ENCODE peak calls at places on chromosomes 13 and 19, in four cellular contexts. W is WTC11, Z is HepG2, H is GM12878. D is an unnamed sample.

GRCh38 chr13:42486711-42487198 is 87.2 kb upstream of the TNFSF11 start:
- DNase-seq in H (no peak), Z (no peak), W (no peak), D (no peak)

GRCh38 chr13:76822691-76823267 is 63.4 kb downstream of the KCTD12 start:
- DNase-seq in Z (no peak), H (no peak), W (no peak), D (no peak)

GRCh38 chr13:38421590-38422560 is 72.2 kb downstream of the UFM1 start:
- DNase-seq in Z (no peak), H (no peak), W (no peak), D (no peak)

GRCh38 chr19:34962945-34963530 is 991 bp downstream of the ZNF792 start:
- DNase-seq in Z (no peak), H (no peak), W (no peak), D (peak; percentile 35)

GRCh38 chr19:48401277-48401676 is 7.8 kb downstream of the GRIN2D start:
- DNase-seq in H (no peak), Z (no peak), W (peak; percentile 38), D (no peak)

GRCh38 chr13:110610955-110611595 is 4.3 kb upstream of the NAXD start:
- DNase-seq in H (peak; percentile 63), Z (no peak), W (no peak), D (no peak)

GRCh38 chr13:25882732-25883357 is 169.0 kb downstream of the SHISA2 start:
- DNase-seq in W (no peak), Z (no peak), H (no peak), D (no peak)

GRCh38 chr19:4063369-4064072 is 3.2 kb downstream of the ZBTB7A start:
- DNase-seq in Z (no peak), H (no peak), W (no peak), D (peak; percentile 41)

GRCh38 chr13:94175076-94175475 is 304.4 kb downstream of the DCT start:
- DNase-seq in Z (peak; percentile 46), W (no peak), H (no peak), D (no peak)

GRCh38 chr13:46655727-46656180 is 102.8 kb downstream of the LRCH1 start:
- DNase-seq in H (no peak), W (no peak), Z (no peak), D (no peak)

GRCh38 chr13:99264053-99264452 is 5.9 kb upstream of the GPR18 start:
- DNase-seq in Z (no peak), W (no peak), H (no peak), D (no peak)

GRCh38 chr13:28741080-28741479 is 22.3 kb upstream of the SLC46A3 start:
- DNase-seq in Z (no peak), H (no peak), W (no peak), D (no peak)

GRCh38 chr19:17475541-17476115 is 5.3 kb downstream of the SLC27A1 start:
- DNase-seq in Z (peak; percentile 93), W (no peak), H (no peak), D (no peak)

GRCh38 chr19:1133471-1133929 is 29.7 kb downstream of the GPX4 start:
- DNase-seq in W (peak; percentile 74), Z (no peak), H (peak; percentile 79), D (peak; percentile 69)

GRCh38 chr13:30905932-30906383 is at the start of gene MEDAG:
- DNase-seq in Z (no peak), H (no peak), W (peak; percentile 15), D (no peak)

GRCh38 chr13:100828226-100828625 is 153.6 kb upstream of the TMTC4 start:
- DNase-seq in H (no peak), Z (peak; percentile 42), W (no peak), D (no peak)

GRCh38 chr19:41205995-41206394 is 13.0 kb downstream of the CYP2S1 start:
- DNase-seq in W (no peak), Z (no peak), H (no peak), D (no peak)

GRCh38 chr19:51531349-51532315 is at the start of gene SIGLEC6:
- DNase-seq in Z (no peak), W (peak; percentile 48), H (peak; percentile 25), D (no peak)

GRCh38 chr13:104014803-104015645 is 948.8 kb upstream of the SLC10A2 start:
- DNase-seq in H (no peak), W (no peak), Z (no peak), D (no peak)

GRCh38 chr19:38228491-38229439 is 4.7 kb upstream of the DPF1 start:
- DNase-seq in W (peak; percentile 74), Z (no peak), H (no peak), D (peak; percentile 55)

GRCh38 chr19:7869910-7870511 is 4.2 kb downstream of the PRR36 start:
- DNase-seq in W (peak; percentile 93), Z (peak; percentile 87), H (no peak), D (peak; percentile 87)

GRCh38 chr19:11570039-11570462 is 7.4 kb downstream of the ACP5 start:
- DNase-seq in Z (no peak), W (no peak), H (no peak), D (peak; percentile 16)

GRCh38 chr19:38861368-38861767 is 11.6 kb upstream of the HNRNPL start:
- DNase-seq in H (no peak), W (no peak), Z (no peak), D (no peak)

GRCh38 chr13:94112227-94112626 is 367.3 kb downstream of the DCT start:
- DNase-seq in W (no peak), H (no peak), Z (peak; percentile 28), D (no peak)

GRCh38 chr13:110012102-110012739 is 225.8 kb upstream of the IRS2 start:
- DNase-seq in H (no peak), Z (peak; percentile 3), W (no peak), D (no peak)

GRCh38 chr13:47463002-47463401 is 538.1 kb downstream of the SUCLA2 start:
- DNase-seq in Z (no peak), H (no peak), W (no peak), D (no peak)

GRCh38 chr13:90769387-90769786 is 578.1 kb upstream of the MIR17HG start:
- DNase-seq in W (no peak), Z (no peak), H (no peak), D (no peak)

GRCh38 chr13:91072511-91072910 is 275.0 kb upstream of the MIR17HG start:
- DNase-seq in W (no peak), H (no peak), Z (no peak), D (no peak)

GRCh38 chr13:106533940-106534843 is 1.3 kb downstream of the EFNB2 start:
- DNase-seq in Z (no peak), W (peak; percentile 46), H (no peak), D (no peak)

GRCh38 chr13:42969558-42970172 is 22.4 kb downstream of the EPSTI1 start:
- DNase-seq in W (peak; percentile 90), Z (peak; percentile 63), H (no peak), D (peak; percentile 66)

GRCh38 chr13:59360916-59361315 is 802.8 kb downstream of the DIAPH3 start:
- DNase-seq in H (no peak), W (no peak), Z (no peak), D (no peak)

GRCh38 chr13:93066187-93066586 is 160.4 kb upstream of the GPC6 start:
- DNase-seq in W (no peak), Z (no peak), H (no peak), D (no peak)

GRCh38 chr19:54653181-54653809 is 9.5 kb upstream of the LILRB4 start:
- DNase-seq in Z (peak; percentile 8), H (no peak), W (no peak), D (peak; percentile 56)

GRCh38 chr19:8820234-8820633 is 11.9 kb downstream of the ZNF558 start:
- DNase-seq in H (no peak), W (no peak), Z (no peak), D (no peak)

GRCh38 chr13:19597523-19597922 is 35.9 kb upstream of the MPHOSPH8 start:
- DNase-seq in W (no peak), Z (no peak), H (no peak), D (no peak)

GRCh38 chr19:34336781-34337271 is 28.2 kb upstream of the GPI start:
- DNase-seq in H (no peak), W (no peak), Z (no peak), D (peak; percentile 42)

GRCh38 chr19:55479045-55479444 is 2.6 kb downstream of the ZNF628 start:
- DNase-seq in Z (no peak), W (no peak), H (no peak), D (no peak)

DNA sequence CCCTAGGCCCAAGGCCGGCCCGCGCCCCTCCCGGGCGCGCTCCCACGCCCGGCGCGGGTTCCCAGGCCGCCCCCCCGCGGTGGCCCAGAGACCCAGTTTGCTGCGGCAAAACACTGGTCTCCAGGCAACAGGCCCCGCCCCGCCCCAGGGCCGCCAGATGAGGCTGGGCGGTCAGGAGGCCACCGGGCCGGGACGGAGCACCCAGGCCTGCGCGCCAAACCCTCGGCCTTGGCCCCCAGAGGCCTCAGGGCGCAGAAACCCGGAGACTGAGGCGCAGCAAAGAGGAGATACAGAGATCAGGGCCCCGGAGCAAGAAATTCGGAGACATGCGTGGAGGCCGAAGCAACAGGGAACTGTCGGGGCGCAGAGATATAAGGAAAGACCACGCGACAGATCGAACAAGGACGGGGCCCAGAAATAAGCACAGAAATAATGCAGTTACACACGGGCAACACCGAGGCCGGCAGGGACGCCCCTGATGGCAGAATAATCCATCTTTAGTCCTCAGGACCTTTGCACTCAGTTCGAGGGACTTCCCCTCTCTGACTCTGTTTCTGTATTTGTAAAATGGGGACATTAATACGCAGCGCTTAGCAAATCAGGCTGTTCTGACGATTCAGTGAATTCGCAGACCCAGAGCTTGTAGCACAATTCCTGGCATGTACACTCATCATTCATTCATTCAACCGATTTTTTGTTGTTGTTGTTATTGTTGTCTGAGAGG is 20.8 kb upstream of the ERCC1 start:
- DNase-seq in W (peak; percentile 96), Z (peak; percentile 80), H (no peak), D (peak; percentile 94)
- TF ChIP-seq CTCF in W (no peak), Z (peak; percentile 46), H (no peak), D (peak; percentile 27)

GRCh38 chr13:72125561-72125960 is 258.6 kb upstream of the DACH1 start:
- DNase-seq in W (no peak), H (no peak), Z (no peak), D (no peak)
- TF ChIP-seq USF2 in W (no peak), H (no peak), Z (no peak), D (no peak)

GRCh38 chr19:37128821-37129177 is 43.7 kb downstream of the ZNF585A start:
- DNase-seq in Z (no peak), W (no peak), H (no peak), D (no peak)

GRCh38 chr19:37127999-37128820 is 44.3 kb downstream of the ZNF585A start:
- DNase-seq in Z (no peak), H (no peak), W (no peak), D (no peak)
- TF ChIP-seq CREM in Z (no peak), H (no peak), W (no peak), D (no peak)

GRCh38 chr19:53432088-53432661 is 391 bp downstream of the ZNF761 start:
- DNase-seq in W (peak; percentile 39), H (no peak), Z (no peak), D (peak; percentile 22)

GRCh38 chr19:53431399-53432087 is at the start of gene ZNF761:
- DNase-seq in Z (peak; percentile 91), W (peak; percentile 99), H (peak; percentile 75), D (peak; percentile 97)
- TF ChIP-seq CTCF in Z (peak; percentile 39), W (no peak), H (peak; percentile 39), D (peak; percentile 29)

GRCh38 chr19:10553943-10554381 is 10.3 kb downstream of the ATG4D start:
- DNase-seq in Z (no peak), H (peak; percentile 55), W (no peak), D (no peak)
- TF ChIP-seq USF2 in Z (no peak), H (no peak), W (no peak), D (no peak)

D was measured in K562.